ENCODE peak calls at places on chromosomes 7 and 10, in nine cellular contexts. One of them, this sample, is unnamed.
A peak's percentile ranks its signal among the peaks of the same experiment; 100 is the strongest.

GRCh38 chr7:38673795-38674194 is 42.6 kb upstream of the AMPH start:
- DNase-seq in amniotic epithelial cell: peak; percentile 52
- DNase-seq in WTC11: no peak
- DNase-seq in epithelial cell of esophagus: peak; percentile 94
- DNase-seq in effector memory CD8-positive, alpha-beta T cell: no peak
- DNase-seq in psoas muscle: no peak
- DNase-seq in head of caudate nucleus: no peak
- DNase-seq in hippocampal formation: no peak
- DNase-seq in pancreas: no peak
- DNase-seq in this sample: no peak

GRCh38 chr10:62306663-62307062 is 38.0 kb upstream of the RTKN2 start:
- DNase-seq in epithelial cell of esophagus: no peak
- DNase-seq in head of caudate nucleus: no peak
- DNase-seq in pancreas: no peak
- DNase-seq in psoas muscle: no peak
- DNase-seq in effector memory CD8-positive, alpha-beta T cell: no peak
- DNase-seq in WTC11: no peak
- DNase-seq in hippocampal formation: no peak
- DNase-seq in amniotic epithelial cell: no peak
- DNase-seq in this sample: no peak

GRCh38 chr10:116888380-116889055 is 39.2 kb downstream of the ENO4 start:
- DNase-seq in amniotic epithelial cell: peak; percentile 88
- DNase-seq in head of caudate nucleus: peak; percentile 84
- DNase-seq in pancreas: peak; percentile 63
- DNase-seq in effector memory CD8-positive, alpha-beta T cell: no peak
- DNase-seq in hippocampal formation: no peak
- DNase-seq in epithelial cell of esophagus: peak; percentile 94
- DNase-seq in psoas muscle: peak; percentile 64
- DNase-seq in WTC11: peak; percentile 27
- DNase-seq in this sample: no peak

GRCh38 chr10:125064681-125065492 is 95.5 kb downstream of the CTBP2 start:
- DNase-seq in amniotic epithelial cell: peak; percentile 81
- DNase-seq in pancreas: no peak
- DNase-seq in hippocampal formation: no peak
- DNase-seq in effector memory CD8-positive, alpha-beta T cell: peak; percentile 17
- DNase-seq in psoas muscle: no peak
- DNase-seq in head of caudate nucleus: no peak
- DNase-seq in epithelial cell of esophagus: peak; percentile 96
- DNase-seq in WTC11: no peak
- DNase-seq in this sample: no peak

GRCh38 chr7:130363156-130363847 is 17.0 kb upstream of the CPA1 start:
- DNase-seq in hippocampal formation: no peak
- DNase-seq in head of caudate nucleus: no peak
- DNase-seq in amniotic epithelial cell: peak; percentile 98
- DNase-seq in pancreas: no peak
- DNase-seq in WTC11: no peak
- DNase-seq in epithelial cell of esophagus: peak; percentile 99
- DNase-seq in psoas muscle: peak; percentile 45
- DNase-seq in effector memory CD8-positive, alpha-beta T cell: no peak
- DNase-seq in this sample: no peak

GRCh38 chr7:131370523-131370968 is 42.9 kb downstream of the MKLN1 start:
- DNase-seq in amniotic epithelial cell: peak; percentile 59
- DNase-seq in hippocampal formation: no peak
- DNase-seq in WTC11: no peak
- DNase-seq in effector memory CD8-positive, alpha-beta T cell: peak; percentile 30
- DNase-seq in pancreas: no peak
- DNase-seq in epithelial cell of esophagus: peak; percentile 14
- DNase-seq in psoas muscle: no peak
- DNase-seq in head of caudate nucleus: no peak
- DNase-seq in this sample: no peak

GRCh38 chr10:29239569-29240472 is 49.0 kb upstream of the LYZL1 start:
- DNase-seq in head of caudate nucleus: peak; percentile 46
- DNase-seq in pancreas: no peak
- DNase-seq in effector memory CD8-positive, alpha-beta T cell: no peak
- DNase-seq in epithelial cell of esophagus: no peak
- DNase-seq in amniotic epithelial cell: peak; percentile 40
- DNase-seq in hippocampal formation: no peak
- DNase-seq in psoas muscle: no peak
- DNase-seq in WTC11: peak; percentile 71
- DNase-seq in this sample: no peak

GRCh38 chr10:13347235-13348156 is 597 bp downstream of the SEPHS1 start:
- DNase-seq in epithelial cell of esophagus: peak; percentile 85
- DNase-seq in head of caudate nucleus: peak; percentile 91
- DNase-seq in pancreas: peak; percentile 90
- DNase-seq in effector memory CD8-positive, alpha-beta T cell: peak; percentile 67
- DNase-seq in psoas muscle: peak; percentile 92
- DNase-seq in WTC11: peak; percentile 74
- DNase-seq in hippocampal formation: peak; percentile 73
- DNase-seq in amniotic epithelial cell: peak; percentile 71
- DNase-seq in this sample: peak; percentile 84

GRCh38 chr10:96448021-96448457 is 65.7 kb downstream of the TLL2 start:
- DNase-seq in psoas muscle: peak; percentile 76
- DNase-seq in WTC11: no peak
- DNase-seq in effector memory CD8-positive, alpha-beta T cell: no peak
- DNase-seq in amniotic epithelial cell: no peak
- DNase-seq in epithelial cell of esophagus: no peak
- DNase-seq in pancreas: no peak
- DNase-seq in hippocampal formation: no peak
- DNase-seq in head of caudate nucleus: no peak
- DNase-seq in this sample: peak; percentile 72

GRCh38 chr7:47435889-47436312 is 146.0 kb downstream of the TNS3 start:
- DNase-seq in effector memory CD8-positive, alpha-beta T cell: no peak
- DNase-seq in pancreas: no peak
- DNase-seq in epithelial cell of esophagus: peak; percentile 78
- DNase-seq in head of caudate nucleus: peak; percentile 61
- DNase-seq in psoas muscle: peak; percentile 73
- DNase-seq in WTC11: peak; percentile 58
- DNase-seq in amniotic epithelial cell: peak; percentile 76
- DNase-seq in hippocampal formation: peak; percentile 22
- DNase-seq in this sample: peak; percentile 71